ENCODE peak calls at places on chromosomes 16 and 17, in seven cellular contexts. N is WTC11; T is effector CD4-positive, alpha-beta T cell; Q is stromal cell of bone marrow; L is colonic mucosa; Z is hypothalamus; S is anterior cingulate cortex. D is an unnamed sample.

GRCh38 chr16:48450367-48450766 is 65.2 kb upstream of the SIAH1 start:
- DNase-seq in N (no peak), T (no peak), Q (no peak), L (no peak), Z (no peak), S (no peak), D (no peak)

GRCh38 chr17:8016632-8017424 is 14.4 kb downstream of the GUCY2D start:
- DNase-seq in N (peak; percentile 92), T (peak; percentile 22), Q (no peak), L (peak; percentile 76), Z (no peak), S (peak; percentile 10), D (peak; percentile 70)

GRCh38 chr17:55632236-55632635 is 90.4 kb downstream of the TMEM100 start:
- DNase-seq in N (no peak), T (no peak), Q (no peak), L (no peak), Z (no peak), S (no peak), D (no peak)

GRCh38 chr16:87965973-87966667 is 14.9 kb downstream of the BANP start:
- DNase-seq in N (no peak), T (no peak), Q (peak; percentile 89), L (no peak), Z (no peak), S (no peak), D (no peak)

GRCh38 chr16:1929578-1930337 is 11.5 kb upstream of the HS3ST6 start:
- DNase-seq in N (peak; percentile 88), T (peak; percentile 89), Q (peak; percentile 55), L (peak; percentile 89), Z (peak; percentile 33), S (peak; percentile 86), D (peak; percentile 98)

GRCh38 chr16:72645526-72645925 is 402.4 kb downstream of the ZFHX3 start:
- DNase-seq in N (no peak), T (no peak), Q (no peak), L (no peak), Z (no peak), S (no peak), D (no peak)

GRCh38 chr17:40124279-40125141 is 2.7 kb downstream of the MSL1 start:
- DNase-seq in N (no peak), T (no peak), Q (no peak), L (peak; percentile 53), Z (no peak), S (no peak), D (no peak)

GRCh38 chr16:49493836-49494235 is 120.2 kb downstream of the C16orf78 start:
- DNase-seq in N (no peak), T (no peak), Q (no peak), L (no peak), Z (no peak), S (no peak), D (no peak)

GRCh38 chr17:17356149-17356930 is 53.2 kb downstream of the NT5M start:
- DNase-seq in N (peak; percentile 85), T (peak; percentile 47), Q (peak; percentile 77), L (peak; percentile 76), Z (no peak), S (peak; percentile 76), D (peak; percentile 81)

GRCh38 chr16:66926171-66926570 is 836 bp upstream of the RRAD start:
- DNase-seq in N (no peak), T (no peak), Q (no peak), L (no peak), Z (no peak), S (no peak), D (no peak)

GRCh38 chr16:56916571-56917403 is 15.2 kb upstream of the HERPUD1 start:
- DNase-seq in N (no peak), T (no peak), Q (no peak), L (no peak), Z (no peak), S (no peak), D (no peak)

GRCh38 chr17:47615766-47616424 is 33.8 kb upstream of the KPNB1 start:
- DNase-seq in N (no peak), T (no peak), Q (peak; percentile 36), L (no peak), Z (no peak), S (no peak), D (peak; percentile 6)

GRCh38 chr17:4980644-4981216 is 6.7 kb downstream of the CAMTA2 start:
- DNase-seq in N (peak; percentile 31), T (peak; percentile 45), Q (no peak), L (peak; percentile 56), Z (no peak), S (no peak), D (peak; percentile 58)

GRCh38 chr17:37844158-37844976 is 79.8 kb upstream of the TBC1D3K start:
- DNase-seq in N (peak; percentile 88), T (peak; percentile 17), Q (peak; percentile 14), L (peak; percentile 66), Z (no peak), S (no peak), D (peak; percentile 84)

GRCh38 chr16:21083729-21084268 is 66.8 kb downstream of the DNAH3 start:
- DNase-seq in N (peak; percentile 81), T (peak; percentile 26), Q (peak; percentile 52), L (peak; percentile 71), Z (no peak), S (peak; percentile 20), D (peak; percentile 72)

GRCh38 chr17:27293359-27293897 is 486 bp upstream of the WSB1 start:
- DNase-seq in N (no peak), T (no peak), Q (no peak), L (peak; percentile 39), Z (no peak), S (no peak), D (peak; percentile 10)

GRCh38 chr16:64363039-64363438 is 758.8 kb downstream of the CDH11 start:
- DNase-seq in N (no peak), T (no peak), Q (no peak), L (no peak), Z (no peak), S (no peak), D (no peak)

D was measured in nephron progenitor cell.